ENCODE peak calls at places on chromosomes 5 and 9, in four cellular contexts. One of them, this sample, is unnamed.

GRCh38 chr5:136099870-136100269 is 32.8 kb upstream of the SMAD5 start:
- DNase-seq in right lobe of liver: no peak
- DNase-seq in ovary: no peak
- DNase-seq in lung: no peak
- DNase-seq in this sample: no peak

GRCh38 chr5:56359809-56360685 is 126.9 kb upstream of the ANKRD55 start:
- DNase-seq in right lobe of liver: no peak
- DNase-seq in ovary: no peak
- DNase-seq in lung: no peak
- DNase-seq in this sample: no peak

GRCh38 chr5:139906661-139907060 is 111.1 kb downstream of the PSD2 start:
- DNase-seq in right lobe of liver: no peak
- DNase-seq in ovary: no peak
- DNase-seq in lung: no peak
- DNase-seq in this sample: no peak

GRCh38 chr5:59218424-59219045 is 635.7 kb downstream of the RAB3C start:
- DNase-seq in right lobe of liver: no peak
- DNase-seq in ovary: no peak
- DNase-seq in lung: no peak
- DNase-seq in this sample: no peak

GRCh38 chr9:83144492-83144891 is 81.5 kb upstream of the RASEF start:
- DNase-seq in right lobe of liver: no peak
- DNase-seq in ovary: no peak
- DNase-seq in lung: no peak
- DNase-seq in this sample: no peak

GRCh38 chr5:135651156-135651555 is 72.4 kb upstream of the CXCL14 start:
- DNase-seq in right lobe of liver: no peak
- DNase-seq in ovary: no peak
- DNase-seq in lung: no peak
- DNase-seq in this sample: no peak

GRCh38 chr5:174315471-174315870 is 270.0 kb downstream of the NSG2 start:
- DNase-seq in right lobe of liver: no peak
- DNase-seq in ovary: no peak
- DNase-seq in lung: no peak
- DNase-seq in this sample: no peak

GRCh38 chr9:108634164-108634563 is 221.6 kb downstream of the ACTL7B start:
- DNase-seq in right lobe of liver: no peak
- DNase-seq in ovary: no peak
- DNase-seq in lung: no peak
- DNase-seq in this sample: no peak

GRCh38 chr5:133226186-133226585 is 174.4 kb downstream of the HSPA4 start:
- DNase-seq in right lobe of liver: no peak
- DNase-seq in ovary: no peak
- DNase-seq in lung: no peak
- DNase-seq in this sample: no peak

GRCh38 chr5:98016771-98017170 is 756.7 kb upstream of the RGMB start:
- DNase-seq in right lobe of liver: no peak
- DNase-seq in ovary: no peak
- DNase-seq in lung: no peak
- DNase-seq in this sample: no peak

GRCh38 chr9:17987174-17987573 is 408.3 kb downstream of the SH3GL2 start:
- DNase-seq in right lobe of liver: no peak
- DNase-seq in ovary: no peak
- DNase-seq in lung: no peak
- DNase-seq in this sample: no peak

GRCh38 chr9:33263936-33264472 is 504 bp downstream of the BAG1 start:
- DNase-seq in right lobe of liver: peak
- DNase-seq in ovary: no peak
- DNase-seq in lung: peak
- DNase-seq in this sample: peak

GRCh38 chr5:55897905-55898304 is 46.7 kb downstream of the IL31RA start:
- DNase-seq in right lobe of liver: no peak
- DNase-seq in ovary: peak
- DNase-seq in lung: no peak
- DNase-seq in this sample: no peak

GRCh38 chr9:77712533-77713130 is 64.5 kb upstream of the GNA14 start:
- DNase-seq in right lobe of liver: no peak
- DNase-seq in ovary: no peak
- DNase-seq in lung: no peak
- DNase-seq in this sample: no peak

GRCh38 chr5:181111010-181111409 is 20.0 kb downstream of the OR2V1 start:
- DNase-seq in right lobe of liver: peak
- DNase-seq in ovary: no peak
- DNase-seq in lung: no peak
- DNase-seq in this sample: no peak

GRCh38 chr9:93673271-93673843 is 97.0 kb downstream of the PHF2 start:
- DNase-seq in right lobe of liver: peak
- DNase-seq in ovary: peak
- DNase-seq in lung: no peak
- DNase-seq in this sample: peak

GRCh38 chr5:89059274-89059673 is 176.3 kb upstream of the MEF2C start:
- DNase-seq in right lobe of liver: no peak
- DNase-seq in ovary: no peak
- DNase-seq in lung: no peak
- DNase-seq in this sample: no peak

GRCh38 chr5:91016954-91017690 is 366.0 kb downstream of the ARRDC3 start:
- DNase-seq in right lobe of liver: no peak
- DNase-seq in ovary: no peak
- DNase-seq in lung: no peak
- DNase-seq in this sample: no peak

GRCh38 chr5:91020065-91020800 is 362.9 kb downstream of the ARRDC3 start:
- DNase-seq in right lobe of liver: no peak
- DNase-seq in ovary: no peak
- DNase-seq in lung: no peak
- DNase-seq in this sample: no peak

GRCh38 chr5:91018185-91018584 is 364.9 kb downstream of the ARRDC3 start:
- DNase-seq in right lobe of liver: no peak
- DNase-seq in ovary: no peak
- DNase-seq in lung: no peak
- DNase-seq in this sample: no peak

GRCh38 chr5:91018712-91019371 is 364.3 kb downstream of the ARRDC3 start:
- DNase-seq in right lobe of liver: no peak
- DNase-seq in ovary: no peak
- DNase-seq in lung: no peak
- DNase-seq in this sample: no peak

DNA sequence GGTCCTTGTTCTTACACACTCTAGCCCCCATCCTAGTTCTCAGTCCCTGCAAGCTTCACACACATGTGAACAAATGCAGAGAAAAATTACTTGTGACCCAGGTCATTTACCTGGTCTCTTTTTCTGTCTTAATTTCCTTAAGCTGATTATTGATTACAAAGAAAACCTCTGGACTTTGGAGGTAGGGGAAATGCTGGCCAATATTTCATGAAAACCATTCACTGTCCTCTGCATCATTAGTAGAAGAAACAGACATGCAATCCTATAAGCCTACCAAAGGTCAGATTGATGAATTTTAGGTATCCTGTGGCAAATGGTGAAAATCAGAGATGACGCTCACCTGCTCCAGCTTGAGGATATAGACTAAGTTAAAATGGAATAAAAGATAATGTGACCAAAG is 366.8 kb downstream of the ARRDC3 start:
- DNase-seq in right lobe of liver: no peak
- DNase-seq in ovary: no peak
- DNase-seq in lung: no peak
- DNase-seq in this sample: no peak
- H3K27ac ChIP-seq in right lobe of liver: no peak
- H3K27ac ChIP-seq in ovary: no peak
- H3K27ac ChIP-seq in lung: no peak
- H3K27ac ChIP-seq in this sample: no peak

DNA sequence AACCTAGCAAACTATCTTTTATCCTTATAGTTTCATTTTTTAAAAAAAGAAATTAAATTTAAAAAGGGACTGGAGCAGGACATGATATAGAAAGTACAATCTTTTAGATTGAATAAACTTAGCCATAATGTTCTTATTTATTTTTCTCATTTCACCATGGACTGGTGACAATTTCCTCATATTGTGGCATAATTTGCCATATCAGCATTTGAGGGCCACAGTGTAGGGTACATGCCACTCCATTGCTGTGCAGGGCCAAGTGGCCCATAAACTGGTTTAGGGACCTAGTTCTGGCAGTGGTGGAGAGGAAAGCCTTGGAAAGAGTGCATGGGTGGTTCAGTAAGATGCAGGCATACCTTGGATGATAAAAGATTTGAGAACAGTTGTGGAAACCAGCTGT is 232.9 kb upstream of the ELL2 start:
- DNase-seq in right lobe of liver: no peak
- DNase-seq in ovary: no peak
- DNase-seq in lung: no peak
- DNase-seq in this sample: no peak
- TF ChIP-seq CTCF in right lobe of liver: no peak
- TF ChIP-seq CTCF in ovary: no peak
- TF ChIP-seq CTCF in lung: no peak
- TF ChIP-seq CTCF in this sample: no peak

DNA sequence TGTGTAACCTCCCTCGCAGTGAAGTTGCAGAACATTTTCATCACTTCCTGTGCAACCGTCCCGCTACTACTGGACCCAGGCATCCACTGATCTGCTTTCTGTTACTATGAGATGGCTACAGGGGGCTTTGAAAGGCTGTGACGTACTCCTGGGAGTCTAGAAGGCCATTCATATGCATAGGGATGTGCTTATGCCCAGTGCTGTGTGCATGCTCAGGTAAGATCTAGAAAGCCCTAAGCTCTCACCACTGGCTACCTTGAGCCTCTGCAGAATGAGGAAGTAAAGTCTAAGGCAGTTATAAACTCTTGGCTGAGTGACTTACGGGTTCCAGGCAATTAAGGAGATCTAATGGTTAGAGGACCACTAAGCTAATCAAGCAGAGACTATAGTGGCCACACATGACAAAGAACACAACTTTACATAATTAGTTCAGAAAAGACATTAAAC is 11.8 kb downstream of the HNRNPAB start:
- DNase-seq in right lobe of liver: no peak
- DNase-seq in ovary: no peak
- DNase-seq in lung: no peak
- DNase-seq in this sample: no peak
- H3K27ac ChIP-seq in right lobe of liver: no peak
- H3K27ac ChIP-seq in ovary: no peak
- H3K27ac ChIP-seq in lung: no peak
- H3K27ac ChIP-seq in this sample: no peak

GRCh38 chr5:122674412-122674811 is 100.5 kb upstream of the SNX2 start:
- DNase-seq in right lobe of liver: no peak
- DNase-seq in ovary: no peak
- DNase-seq in lung: no peak
- DNase-seq in this sample: no peak
- TF ChIP-seq CTCF in right lobe of liver: no peak
- TF ChIP-seq CTCF in ovary: no peak
- TF ChIP-seq CTCF in lung: no peak
- TF ChIP-seq CTCF in this sample: no peak

GRCh38 chr5:163436515-163436914 is 880 bp upstream of the CCNG1 start:
- DNase-seq in right lobe of liver: no peak
- DNase-seq in ovary: no peak
- DNase-seq in lung: no peak
- DNase-seq in this sample: no peak
- H3K27ac ChIP-seq in right lobe of liver: peak
- H3K27ac ChIP-seq in ovary: no peak
- H3K27ac ChIP-seq in lung: peak
- H3K27ac ChIP-seq in this sample: peak

DNA sequence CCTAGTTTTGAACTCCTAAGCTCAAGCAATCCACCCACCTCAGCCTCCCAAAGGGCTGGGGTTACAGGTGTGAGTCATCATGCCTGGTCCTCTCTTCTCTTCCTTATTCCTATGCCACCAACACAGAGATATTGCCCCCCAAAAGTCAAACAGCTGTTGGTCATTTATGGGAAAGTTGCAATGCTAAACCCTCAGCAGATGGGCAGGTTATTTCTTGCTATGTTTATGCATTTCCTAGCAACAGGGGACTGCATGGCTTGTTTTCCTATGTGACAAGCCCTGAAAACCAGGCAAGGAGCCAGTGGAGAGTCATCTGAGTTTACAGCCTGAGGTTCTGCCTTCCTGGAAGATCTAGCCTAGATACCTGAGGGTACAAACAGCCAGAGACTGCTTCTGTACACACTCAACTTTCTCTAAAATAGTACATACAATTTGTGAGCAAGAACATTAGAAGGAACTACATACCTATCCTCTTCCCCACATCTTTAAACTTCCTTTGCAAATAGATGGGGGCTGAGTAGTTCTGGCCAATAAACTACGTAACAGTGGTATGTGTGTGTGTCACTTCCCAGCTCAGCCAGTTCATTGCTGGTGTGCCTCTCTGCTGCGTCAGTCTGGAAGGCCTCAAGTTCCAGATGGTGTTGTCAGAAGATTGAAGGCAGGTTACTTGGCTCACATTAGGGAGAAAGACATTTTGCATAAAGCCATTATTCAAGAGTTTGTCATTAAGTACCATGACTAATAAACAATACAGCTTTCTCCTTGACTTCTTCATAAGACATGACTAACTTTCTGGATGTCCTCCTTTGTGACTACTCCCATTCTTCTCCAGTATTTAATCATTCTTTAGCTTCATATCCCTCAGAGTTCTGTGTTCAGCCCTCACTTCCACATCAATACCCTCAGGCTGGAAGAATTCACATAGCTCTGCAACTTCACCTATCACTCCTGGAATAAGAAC is 65.3 kb downstream of the CSNK1A1 start:
- DNase-seq in right lobe of liver: no peak
- DNase-seq in ovary: no peak
- DNase-seq in lung: peak
- DNase-seq in this sample: no peak
- TF ChIP-seq CTCF in right lobe of liver: no peak
- TF ChIP-seq CTCF in ovary: no peak
- TF ChIP-seq CTCF in lung: no peak
- TF ChIP-seq CTCF in this sample: no peak